ENCODE peak calls at places on chromosome 14, in four cellular contexts. Z, O, W and I are unnamed samples.

GRCh38 chr14:71050227-71050823 is 143.1 kb downstream of the PCNX1 start:
- DNase-seq in W (no peak), Z (peak), O (no peak), I (no peak)

GRCh38 chr14:43479751-43480150 is 1027.3 kb downstream of the FSCB start:
- DNase-seq in Z (no peak), W (no peak), O (no peak), I (no peak)

GRCh38 chr14:96797943-96798349 is 764 bp downstream of the VRK1 start:
- DNase-seq in Z (peak), W (no peak), O (no peak), I (peak)

GRCh38 chr14:93951798-93952540 is 24.4 kb downstream of the ASB2 start:
- DNase-seq in O (no peak), W (no peak), Z (no peak), I (no peak)

GRCh38 chr14:98689936-98690335 is 582.1 kb downstream of the BCL11B start:
- DNase-seq in Z (no peak), W (no peak), O (no peak), I (no peak)

GRCh38 chr14:103427485-103428443 is 42.5 kb downstream of the MARK3 start:
- DNase-seq in Z (no peak), W (peak), O (no peak), I (no peak)

GRCh38 chr14:75522224-75522764 is at the start of gene BATF:
- DNase-seq in Z (peak), W (no peak), O (peak), I (no peak)

GRCh38 chr14:105145381-105146180 is 23.0 kb downstream of the JAG2 start:
- DNase-seq in O (no peak), Z (no peak), W (no peak), I (no peak)

GRCh38 chr14:74401504-74402241 is 24.3 kb downstream of the SYNDIG1L start:
- DNase-seq in O (peak), W (peak), Z (peak), I (peak)

GRCh38 chr14:59274991-59275391 is 86.5 kb downstream of the DAAM1 start:
- DNase-seq in W (peak), Z (peak), O (no peak), I (no peak)

GRCh38 chr14:54377501-54377900 is 19.3 kb upstream of the CDKN3 start:
- DNase-seq in W (no peak), Z (no peak), O (no peak), I (no peak)

GRCh38 chr14:70665448-70666363 is 24.0 kb downstream of the TTC9 start:
- DNase-seq in W (peak), O (peak), Z (peak), I (no peak)

GRCh38 chr14:93333631-93334095 is 827 bp upstream of the BTBD7 start:
- DNase-seq in W (no peak), O (no peak), Z (no peak), I (no peak)

GRCh38 chr14:75968461-75968860 is 13.3 kb downstream of the TGFB3 start:
- DNase-seq in Z (no peak), W (no peak), O (no peak), I (no peak)

GRCh38 chr14:92637228-92637627 is 111.2 kb downstream of the LGMN start:
- DNase-seq in Z (no peak), O (no peak), W (peak), I (no peak)

GRCh38 chr14:30355431-30355913 is 203.5 kb upstream of the G2E3 start:
- DNase-seq in W (no peak), Z (no peak), O (no peak), I (no peak)

GRCh38 chr14:20179218-20179617 is 11.5 kb upstream of the OR11G2 start:
- DNase-seq in O (peak), Z (no peak), W (no peak), I (no peak)

GRCh38 chr14:65336191-65336591 is 76.3 kb upstream of the FUT8 start:
- DNase-seq in O (no peak), W (no peak), Z (no peak), I (no peak)

GRCh38 chr14:67653651-67654280 is 20.7 kb downstream of the VTI1B start:
- DNase-seq in W (no peak), Z (no peak), O (no peak), I (no peak)

GRCh38 chr14:51750542-51750941 is 98.8 kb downstream of the FRMD6 start:
- DNase-seq in O (no peak), Z (no peak), W (peak), I (no peak)

GRCh38 chr14:56874375-56874774 is 64.1 kb upstream of the OTX2 start:
- DNase-seq in Z (peak), W (peak), O (peak), I (no peak)

GRCh38 chr14:57611555-57612075 is 118.0 kb upstream of the CCDC198 start:
- DNase-seq in Z (no peak), O (no peak), W (no peak), I (no peak)

GRCh38 chr14:49303952-49304516 is 282.1 kb downstream of the RPS29 start:
- DNase-seq in W (peak), O (no peak), Z (no peak), I (peak)